ENCODE peak calls at places on chromosomes 12 and 14, in eight cellular contexts. One of them, this sample, is unnamed.
A peak's percentile ranks its signal among the peaks of the same experiment; 100 is the strongest.

GRCh38 chr14:93171366-93171765 is 13.3 kb downstream of the MOAP1 start:
- DNase-seq in aorta: no peak
- DNase-seq in cardiac muscle cell: peak; percentile 21
- DNase-seq in activated CD4-positive, alpha-beta T cell treated with anti-CD3 and anti-CD28 coated beads, Interleukin-2, amount 10 ng/mL, durations not matched to agents 7 days and 5 days: no peak
- DNase-seq in ELR: peak; percentile 29
- DNase-seq in NCI-H1105: no peak
- DNase-seq in left cardiac atrium: no peak
- DNase-seq in AG04449: no peak
- DNase-seq in this sample: no peak

GRCh38 chr12:5945071-5946008 is at the start of gene ANO2:
- DNase-seq in aorta: no peak
- DNase-seq in cardiac muscle cell: peak; percentile 25
- DNase-seq in activated CD4-positive, alpha-beta T cell treated with anti-CD3 and anti-CD28 coated beads, Interleukin-2, amount 10 ng/mL, durations not matched to agents 7 days and 5 days: no peak
- DNase-seq in ELR: peak; percentile 45
- DNase-seq in NCI-H1105: peak; percentile 47
- DNase-seq in left cardiac atrium: peak; percentile 43
- DNase-seq in AG04449: no peak
- DNase-seq in this sample: no peak

GRCh38 chr12:130246560-130246959 is 84.3 kb downstream of the FZD10 start:
- DNase-seq in aorta: no peak
- DNase-seq in cardiac muscle cell: no peak
- DNase-seq in activated CD4-positive, alpha-beta T cell treated with anti-CD3 and anti-CD28 coated beads, Interleukin-2, amount 10 ng/mL, durations not matched to agents 7 days and 5 days: no peak
- DNase-seq in ELR: no peak
- DNase-seq in NCI-H1105: no peak
- DNase-seq in left cardiac atrium: no peak
- DNase-seq in AG04449: no peak
- DNase-seq in this sample: no peak

GRCh38 chr14:54094765-54095164 is 138.1 kb upstream of the BMP4 start:
- DNase-seq in aorta: no peak
- DNase-seq in cardiac muscle cell: peak; percentile 6
- DNase-seq in activated CD4-positive, alpha-beta T cell treated with anti-CD3 and anti-CD28 coated beads, Interleukin-2, amount 10 ng/mL, durations not matched to agents 7 days and 5 days: no peak
- DNase-seq in ELR: no peak
- DNase-seq in NCI-H1105: no peak
- DNase-seq in left cardiac atrium: no peak
- DNase-seq in AG04449: no peak
- DNase-seq in this sample: no peak

GRCh38 chr12:89875225-89875624 is 166.6 kb upstream of the ATP2B1 start:
- DNase-seq in aorta: no peak
- DNase-seq in cardiac muscle cell: no peak
- DNase-seq in activated CD4-positive, alpha-beta T cell treated with anti-CD3 and anti-CD28 coated beads, Interleukin-2, amount 10 ng/mL, durations not matched to agents 7 days and 5 days: no peak
- DNase-seq in ELR: peak; percentile 59
- DNase-seq in NCI-H1105: no peak
- DNase-seq in left cardiac atrium: no peak
- DNase-seq in AG04449: no peak
- DNase-seq in this sample: no peak

GRCh38 chr14:92512807-92513203 is 776 bp upstream of the RIN3 start:
- DNase-seq in aorta: peak; percentile 49
- DNase-seq in cardiac muscle cell: no peak
- DNase-seq in activated CD4-positive, alpha-beta T cell treated with anti-CD3 and anti-CD28 coated beads, Interleukin-2, amount 10 ng/mL, durations not matched to agents 7 days and 5 days: no peak
- DNase-seq in ELR: peak; percentile 35
- DNase-seq in NCI-H1105: no peak
- DNase-seq in left cardiac atrium: no peak
- DNase-seq in AG04449: no peak
- DNase-seq in this sample: no peak

GRCh38 chr14:89304972-89305703 is 111.9 kb downstream of the FOXN3 start:
- DNase-seq in aorta: peak; percentile 75
- DNase-seq in cardiac muscle cell: peak; percentile 85
- DNase-seq in activated CD4-positive, alpha-beta T cell treated with anti-CD3 and anti-CD28 coated beads, Interleukin-2, amount 10 ng/mL, durations not matched to agents 7 days and 5 days: no peak
- DNase-seq in ELR: peak; percentile 12
- DNase-seq in NCI-H1105: no peak
- DNase-seq in left cardiac atrium: peak; percentile 47
- DNase-seq in AG04449: no peak
- DNase-seq in this sample: no peak

GRCh38 chr14:54642950-54643695 is 76.2 kb downstream of the SAMD4A start:
- DNase-seq in aorta: no peak
- DNase-seq in cardiac muscle cell: peak; percentile 57
- DNase-seq in activated CD4-positive, alpha-beta T cell treated with anti-CD3 and anti-CD28 coated beads, Interleukin-2, amount 10 ng/mL, durations not matched to agents 7 days and 5 days: peak; percentile 13
- DNase-seq in ELR: peak; percentile 54
- DNase-seq in NCI-H1105: no peak
- DNase-seq in left cardiac atrium: no peak
- DNase-seq in AG04449: no peak
- DNase-seq in this sample: no peak

GRCh38 chr12:15830538-15830937 is 41.4 kb upstream of the EPS8 start:
- DNase-seq in aorta: no peak
- DNase-seq in cardiac muscle cell: peak; percentile 57
- DNase-seq in activated CD4-positive, alpha-beta T cell treated with anti-CD3 and anti-CD28 coated beads, Interleukin-2, amount 10 ng/mL, durations not matched to agents 7 days and 5 days: no peak
- DNase-seq in ELR: peak; percentile 52
- DNase-seq in NCI-H1105: no peak
- DNase-seq in left cardiac atrium: no peak
- DNase-seq in AG04449: peak; percentile 56
- DNase-seq in this sample: no peak

GRCh38 chr12:120584343-120585149 is 3.3 kb upstream of the POP5 start:
- DNase-seq in aorta: peak; percentile 68
- DNase-seq in cardiac muscle cell: peak; percentile 26
- DNase-seq in activated CD4-positive, alpha-beta T cell treated with anti-CD3 and anti-CD28 coated beads, Interleukin-2, amount 10 ng/mL, durations not matched to agents 7 days and 5 days: peak; percentile 31
- DNase-seq in ELR: peak; percentile 49
- DNase-seq in NCI-H1105: peak; percentile 51
- DNase-seq in left cardiac atrium: peak; percentile 67
- DNase-seq in AG04449: no peak
- DNase-seq in this sample: no peak

GRCh38 chr14:66315548-66315947 is 170.6 kb upstream of the CCDC196 start:
- DNase-seq in aorta: no peak
- DNase-seq in cardiac muscle cell: no peak
- DNase-seq in activated CD4-positive, alpha-beta T cell treated with anti-CD3 and anti-CD28 coated beads, Interleukin-2, amount 10 ng/mL, durations not matched to agents 7 days and 5 days: no peak
- DNase-seq in ELR: no peak
- DNase-seq in NCI-H1105: no peak
- DNase-seq in left cardiac atrium: no peak
- DNase-seq in AG04449: no peak
- DNase-seq in this sample: no peak

GRCh38 chr12:122803937-122804336 is 29.6 kb downstream of the CCDC62 start:
- DNase-seq in aorta: no peak
- DNase-seq in cardiac muscle cell: no peak
- DNase-seq in activated CD4-positive, alpha-beta T cell treated with anti-CD3 and anti-CD28 coated beads, Interleukin-2, amount 10 ng/mL, durations not matched to agents 7 days and 5 days: no peak
- DNase-seq in ELR: no peak
- DNase-seq in NCI-H1105: no peak
- DNase-seq in left cardiac atrium: no peak
- DNase-seq in AG04449: no peak
- DNase-seq in this sample: no peak

GRCh38 chr12:129696952-129697351 is 206.9 kb downstream of the TMEM132D start:
- DNase-seq in aorta: no peak
- DNase-seq in cardiac muscle cell: no peak
- DNase-seq in activated CD4-positive, alpha-beta T cell treated with anti-CD3 and anti-CD28 coated beads, Interleukin-2, amount 10 ng/mL, durations not matched to agents 7 days and 5 days: no peak
- DNase-seq in ELR: no peak
- DNase-seq in NCI-H1105: no peak
- DNase-seq in left cardiac atrium: no peak
- DNase-seq in AG04449: no peak
- DNase-seq in this sample: no peak

GRCh38 chr12:53231859-53232640 is at the start of gene RARG:
- DNase-seq in aorta: peak; percentile 84
- DNase-seq in cardiac muscle cell: peak; percentile 56
- DNase-seq in activated CD4-positive, alpha-beta T cell treated with anti-CD3 and anti-CD28 coated beads, Interleukin-2, amount 10 ng/mL, durations not matched to agents 7 days and 5 days: peak; percentile 69
- DNase-seq in ELR: peak; percentile 65
- DNase-seq in NCI-H1105: no peak
- DNase-seq in left cardiac atrium: peak; percentile 57
- DNase-seq in AG04449: no peak
- DNase-seq in this sample: no peak

GRCh38 chr12:119802472-119802871 is 74.6 kb downstream of the CIT start:
- DNase-seq in aorta: peak; percentile 63
- DNase-seq in cardiac muscle cell: peak; percentile 75
- DNase-seq in activated CD4-positive, alpha-beta T cell treated with anti-CD3 and anti-CD28 coated beads, Interleukin-2, amount 10 ng/mL, durations not matched to agents 7 days and 5 days: no peak
- DNase-seq in ELR: no peak
- DNase-seq in NCI-H1105: no peak
- DNase-seq in left cardiac atrium: peak; percentile 71
- DNase-seq in AG04449: no peak
- DNase-seq in this sample: no peak

GRCh38 chr14:77181124-77181602 is 435 bp upstream of the TMEM63C start:
- DNase-seq in aorta: no peak
- DNase-seq in cardiac muscle cell: no peak
- DNase-seq in activated CD4-positive, alpha-beta T cell treated with anti-CD3 and anti-CD28 coated beads, Interleukin-2, amount 10 ng/mL, durations not matched to agents 7 days and 5 days: no peak
- DNase-seq in ELR: no peak
- DNase-seq in NCI-H1105: no peak
- DNase-seq in left cardiac atrium: no peak
- DNase-seq in AG04449: no peak
- DNase-seq in this sample: no peak

GRCh38 chr14:50944647-50945413 is 547 bp upstream of the PYGL start:
- DNase-seq in aorta: no peak
- DNase-seq in cardiac muscle cell: peak; percentile 58
- DNase-seq in activated CD4-positive, alpha-beta T cell treated with anti-CD3 and anti-CD28 coated beads, Interleukin-2, amount 10 ng/mL, durations not matched to agents 7 days and 5 days: no peak
- DNase-seq in ELR: peak; percentile 66
- DNase-seq in NCI-H1105: peak; percentile 79
- DNase-seq in left cardiac atrium: peak; percentile 51
- DNase-seq in AG04449: no peak
- DNase-seq in this sample: no peak

GRCh38 chr12:122590990-122591389 is 63.9 kb downstream of the KNTC1 start:
- DNase-seq in aorta: no peak
- DNase-seq in cardiac muscle cell: no peak
- DNase-seq in activated CD4-positive, alpha-beta T cell treated with anti-CD3 and anti-CD28 coated beads, Interleukin-2, amount 10 ng/mL, durations not matched to agents 7 days and 5 days: no peak
- DNase-seq in ELR: no peak
- DNase-seq in NCI-H1105: no peak
- DNase-seq in left cardiac atrium: no peak
- DNase-seq in AG04449: no peak
- DNase-seq in this sample: no peak

GRCh38 chr14:63542231-63542999 is 762 bp downstream of the PPP2R5E start:
- DNase-seq in aorta: peak; percentile 60
- DNase-seq in cardiac muscle cell: peak; percentile 11
- DNase-seq in activated CD4-positive, alpha-beta T cell treated with anti-CD3 and anti-CD28 coated beads, Interleukin-2, amount 10 ng/mL, durations not matched to agents 7 days and 5 days: peak; percentile 13
- DNase-seq in ELR: peak; percentile 49
- DNase-seq in NCI-H1105: peak; percentile 40
- DNase-seq in left cardiac atrium: peak; percentile 45
- DNase-seq in AG04449: no peak
- DNase-seq in this sample: no peak

GRCh38 chr14:104049576-104050240 is 35.8 kb upstream of the ASPG start:
- DNase-seq in aorta: no peak
- DNase-seq in cardiac muscle cell: no peak
- DNase-seq in activated CD4-positive, alpha-beta T cell treated with anti-CD3 and anti-CD28 coated beads, Interleukin-2, amount 10 ng/mL, durations not matched to agents 7 days and 5 days: no peak
- DNase-seq in ELR: no peak
- DNase-seq in NCI-H1105: no peak
- DNase-seq in left cardiac atrium: no peak
- DNase-seq in AG04449: no peak
- DNase-seq in this sample: no peak

GRCh38 chr12:99157946-99158345 is 489.6 kb upstream of the GARIN6 start:
- DNase-seq in aorta: no peak
- DNase-seq in cardiac muscle cell: no peak
- DNase-seq in activated CD4-positive, alpha-beta T cell treated with anti-CD3 and anti-CD28 coated beads, Interleukin-2, amount 10 ng/mL, durations not matched to agents 7 days and 5 days: no peak
- DNase-seq in ELR: peak; percentile 18
- DNase-seq in NCI-H1105: no peak
- DNase-seq in left cardiac atrium: no peak
- DNase-seq in AG04449: no peak
- DNase-seq in this sample: no peak

GRCh38 chr12:66379613-66380012 is 77.3 kb downstream of the HELB start:
- DNase-seq in aorta: no peak
- DNase-seq in cardiac muscle cell: no peak
- DNase-seq in activated CD4-positive, alpha-beta T cell treated with anti-CD3 and anti-CD28 coated beads, Interleukin-2, amount 10 ng/mL, durations not matched to agents 7 days and 5 days: no peak
- DNase-seq in ELR: no peak
- DNase-seq in NCI-H1105: no peak
- DNase-seq in left cardiac atrium: no peak
- DNase-seq in AG04449: no peak
- DNase-seq in this sample: no peak

GRCh38 chr14:79476133-79476532 is 735.2 kb downstream of the DIO2 start:
- DNase-seq in aorta: no peak
- DNase-seq in cardiac muscle cell: no peak
- DNase-seq in activated CD4-positive, alpha-beta T cell treated with anti-CD3 and anti-CD28 coated beads, Interleukin-2, amount 10 ng/mL, durations not matched to agents 7 days and 5 days: no peak
- DNase-seq in ELR: no peak
- DNase-seq in NCI-H1105: no peak
- DNase-seq in left cardiac atrium: no peak
- DNase-seq in AG04449: no peak
- DNase-seq in this sample: no peak

GRCh38 chr14:55718551-55718950 is 138.5 kb downstream of the KTN1 start:
- DNase-seq in aorta: no peak
- DNase-seq in cardiac muscle cell: no peak
- DNase-seq in activated CD4-positive, alpha-beta T cell treated with anti-CD3 and anti-CD28 coated beads, Interleukin-2, amount 10 ng/mL, durations not matched to agents 7 days and 5 days: no peak
- DNase-seq in ELR: no peak
- DNase-seq in NCI-H1105: no peak
- DNase-seq in left cardiac atrium: no peak
- DNase-seq in AG04449: no peak
- DNase-seq in this sample: no peak

GRCh38 chr12:19419086-19419485 is 20.2 kb upstream of the AEBP2 start:
- DNase-seq in aorta: no peak
- DNase-seq in cardiac muscle cell: no peak
- DNase-seq in activated CD4-positive, alpha-beta T cell treated with anti-CD3 and anti-CD28 coated beads, Interleukin-2, amount 10 ng/mL, durations not matched to agents 7 days and 5 days: no peak
- DNase-seq in ELR: no peak
- DNase-seq in NCI-H1105: no peak
- DNase-seq in left cardiac atrium: no peak
- DNase-seq in AG04449: no peak
- DNase-seq in this sample: no peak

GRCh38 chr14:103943673-103944072 is 1.3 kb upstream of the RD3L start:
- DNase-seq in aorta: no peak
- DNase-seq in cardiac muscle cell: no peak
- DNase-seq in activated CD4-positive, alpha-beta T cell treated with anti-CD3 and anti-CD28 coated beads, Interleukin-2, amount 10 ng/mL, durations not matched to agents 7 days and 5 days: no peak
- DNase-seq in ELR: peak; percentile 34
- DNase-seq in NCI-H1105: no peak
- DNase-seq in left cardiac atrium: no peak
- DNase-seq in AG04449: no peak
- DNase-seq in this sample: no peak

GRCh38 chr14:56892959-56893358 is 82.7 kb upstream of the OTX2 start:
- DNase-seq in aorta: no peak
- DNase-seq in cardiac muscle cell: no peak
- DNase-seq in activated CD4-positive, alpha-beta T cell treated with anti-CD3 and anti-CD28 coated beads, Interleukin-2, amount 10 ng/mL, durations not matched to agents 7 days and 5 days: no peak
- DNase-seq in ELR: no peak
- DNase-seq in NCI-H1105: no peak
- DNase-seq in left cardiac atrium: no peak
- DNase-seq in AG04449: no peak
- DNase-seq in this sample: no peak

GRCh38 chr14:92993302-92993701 is 70.4 kb downstream of the CHGA start:
- DNase-seq in aorta: no peak
- DNase-seq in cardiac muscle cell: no peak
- DNase-seq in activated CD4-positive, alpha-beta T cell treated with anti-CD3 and anti-CD28 coated beads, Interleukin-2, amount 10 ng/mL, durations not matched to agents 7 days and 5 days: no peak
- DNase-seq in ELR: no peak
- DNase-seq in NCI-H1105: no peak
- DNase-seq in left cardiac atrium: peak; percentile 54
- DNase-seq in AG04449: no peak
- DNase-seq in this sample: no peak

GRCh38 chr12:26493656-26494055 is 298.3 kb downstream of the SSPN start:
- DNase-seq in aorta: no peak
- DNase-seq in cardiac muscle cell: no peak
- DNase-seq in activated CD4-positive, alpha-beta T cell treated with anti-CD3 and anti-CD28 coated beads, Interleukin-2, amount 10 ng/mL, durations not matched to agents 7 days and 5 days: no peak
- DNase-seq in ELR: no peak
- DNase-seq in NCI-H1105: no peak
- DNase-seq in left cardiac atrium: no peak
- DNase-seq in AG04449: no peak
- DNase-seq in this sample: peak; percentile 35

GRCh38 chr14:99936738-99937474 is 128.3 kb upstream of the EVL start:
- DNase-seq in aorta: no peak
- DNase-seq in cardiac muscle cell: no peak
- DNase-seq in activated CD4-positive, alpha-beta T cell treated with anti-CD3 and anti-CD28 coated beads, Interleukin-2, amount 10 ng/mL, durations not matched to agents 7 days and 5 days: no peak
- DNase-seq in ELR: no peak
- DNase-seq in NCI-H1105: no peak
- DNase-seq in left cardiac atrium: no peak
- DNase-seq in AG04449: no peak
- DNase-seq in this sample: no peak

GRCh38 chr14:106843951-106844483 is 1317.6 kb downstream of the TMEM121 start:
- DNase-seq in aorta: peak; percentile 51
- DNase-seq in cardiac muscle cell: no peak
- DNase-seq in activated CD4-positive, alpha-beta T cell treated with anti-CD3 and anti-CD28 coated beads, Interleukin-2, amount 10 ng/mL, durations not matched to agents 7 days and 5 days: peak; percentile 47
- DNase-seq in ELR: no peak
- DNase-seq in NCI-H1105: no peak
- DNase-seq in left cardiac atrium: no peak
- DNase-seq in AG04449: no peak
- DNase-seq in this sample: no peak

GRCh38 chr14:71541271-71541670 is 391.0 kb upstream of the RGS6 start:
- DNase-seq in aorta: no peak
- DNase-seq in cardiac muscle cell: no peak
- DNase-seq in activated CD4-positive, alpha-beta T cell treated with anti-CD3 and anti-CD28 coated beads, Interleukin-2, amount 10 ng/mL, durations not matched to agents 7 days and 5 days: no peak
- DNase-seq in ELR: no peak
- DNase-seq in NCI-H1105: no peak
- DNase-seq in left cardiac atrium: no peak
- DNase-seq in AG04449: no peak
- DNase-seq in this sample: no peak

GRCh38 chr14:73567365-73567764 is 1.6 kb upstream of the ACOT2 start:
- DNase-seq in aorta: no peak
- DNase-seq in cardiac muscle cell: no peak
- DNase-seq in activated CD4-positive, alpha-beta T cell treated with anti-CD3 and anti-CD28 coated beads, Interleukin-2, amount 10 ng/mL, durations not matched to agents 7 days and 5 days: no peak
- DNase-seq in ELR: no peak
- DNase-seq in NCI-H1105: no peak
- DNase-seq in left cardiac atrium: no peak
- DNase-seq in AG04449: no peak
- DNase-seq in this sample: no peak

GRCh38 chr12:127888948-127889347 is 378.0 kb upstream of the TMEM132C start:
- DNase-seq in aorta: no peak
- DNase-seq in cardiac muscle cell: no peak
- DNase-seq in activated CD4-positive, alpha-beta T cell treated with anti-CD3 and anti-CD28 coated beads, Interleukin-2, amount 10 ng/mL, durations not matched to agents 7 days and 5 days: no peak
- DNase-seq in ELR: no peak
- DNase-seq in NCI-H1105: no peak
- DNase-seq in left cardiac atrium: no peak
- DNase-seq in AG04449: peak; percentile 50
- DNase-seq in this sample: no peak

This sample was measured in keratinocyte.